ENCODE peak calls at places on chromosomes 7 and 10, in ten cellular contexts. L is IMR-90, S is Panc1, B is cardiac muscle cell, Q is kidney epithelial cell, D is fibroblast of the aortic adventitia, M is endodermal cell, V is RWPE2, O is Calu3, K is thoracic aorta. J is an unnamed sample.

GRCh38 chr10:114372179-114372578 is 32.1 kb downstream of the AFAP1L2 start:
- DNase-seq in O (no peak), K (no peak), V (no peak), Q (no peak), D (no peak), S (no peak), B (no peak), L (no peak), M (no peak), J (no peak)

GRCh38 chr10:30433779-30434272 is at the start of gene MAP3K8:
- DNase-seq in Q (no peak), L (peak; percentile 86), V (peak; percentile 80), S (no peak), M (peak; percentile 96), D (peak; percentile 86), O (peak; percentile 88), K (peak; percentile 83), B (peak; percentile 95), J (peak; percentile 69)

GRCh38 chr10:70193391-70193844 is 23.1 kb upstream of the SAR1A start:
- DNase-seq in K (no peak), S (no peak), Q (no peak), V (no peak), M (no peak), L (no peak), O (no peak), D (peak; percentile 79), B (no peak), J (no peak)

GRCh38 chr7:154409703-154410311 is 357.6 kb downstream of the DPP6 start:
- DNase-seq in L (no peak), Q (no peak), B (peak; percentile 87), V (no peak), O (no peak), K (no peak), M (peak; percentile 85), D (peak; percentile 1), S (no peak), J (no peak)

GRCh38 chr7:50728184-50728583 is 54.5 kb downstream of the GRB10 start:
- DNase-seq in O (no peak), S (no peak), D (peak; percentile 80), L (peak; percentile 63), M (no peak), V (no peak), K (no peak), B (no peak), Q (no peak), J (no peak)

GRCh38 chr7:47534322-47535032 is 47.4 kb downstream of the TNS3 start:
- DNase-seq in S (peak; percentile 80), L (no peak), B (no peak), K (no peak), M (peak; percentile 56), D (no peak), V (no peak), Q (peak; percentile 28), O (peak; percentile 84), J (no peak)

GRCh38 chr10:125575843-125576242 is 107.1 kb downstream of the TEX36 start:
- DNase-seq in M (no peak), O (no peak), Q (no peak), V (no peak), B (no peak), S (no peak), D (no peak), K (no peak), L (no peak), J (no peak)

GRCh38 chr10:102715880-102716279 is 1.4 kb downstream of the SFXN2 start:
- DNase-seq in B (no peak), M (no peak), S (no peak), Q (no peak), K (no peak), L (no peak), O (no peak), D (no peak), V (no peak), J (no peak)

GRCh38 chr10:27614776-27615175 is 110.7 kb downstream of the RAB18 start:
- DNase-seq in M (no peak), L (no peak), Q (no peak), V (no peak), D (no peak), K (no peak), B (no peak), O (no peak), S (no peak), J (no peak)

GRCh38 chr7:33043875-33044718 is 18.5 kb downstream of the NT5C3A start:
- DNase-seq in D (no peak), S (no peak), M (no peak), B (no peak), L (no peak), O (peak; percentile 66), Q (no peak), K (no peak), V (no peak), J (no peak)

GRCh38 chr10:23013581-23014335 is 81.6 kb upstream of the MSRB2 start:
- DNase-seq in B (no peak), S (no peak), V (no peak), O (no peak), Q (no peak), K (no peak), L (no peak), M (no peak), D (no peak), J (no peak)

GRCh38 chr10:114996542-114996941 is 58.5 kb downstream of the TRUB1 start:
- DNase-seq in L (peak; percentile 81), O (no peak), K (no peak), S (no peak), V (no peak), D (no peak), M (no peak), B (no peak), Q (no peak), J (no peak)

GRCh38 chr10:500876-501275 is 188.6 kb downstream of the DIP2C start:
- DNase-seq in L (peak; percentile 59), K (no peak), S (no peak), M (no peak), B (no peak), D (peak; percentile 46), V (no peak), Q (no peak), O (no peak), J (no peak)

GRCh38 chr10:92699518-92700272 is 9.9 kb downstream of the HHEX start:
- DNase-seq in K (no peak), B (peak; percentile 39), D (peak; percentile 30), M (peak; percentile 78), Q (no peak), V (no peak), O (no peak), S (no peak), L (peak; percentile 42), J (no peak)

GRCh38 chr10:108582387-108582786 is 1340.9 kb downstream of the XPNPEP1 start:
- DNase-seq in L (no peak), O (no peak), Q (no peak), V (no peak), S (no peak), D (peak; percentile 62), K (no peak), M (no peak), B (no peak), J (no peak)

GRCh38 chr7:2472744-2473143 is 3.5 kb downstream of the GRIFIN start:
- DNase-seq in D (no peak), B (no peak), L (no peak), O (no peak), M (peak; percentile 53), S (no peak), V (no peak), K (no peak), Q (no peak), J (no peak)

GRCh38 chr10:17787087-17787942 is 21.8 kb upstream of the MRC1 start:
- DNase-seq in S (peak; percentile 91), O (no peak), M (peak; percentile 73), D (peak; percentile 96), Q (peak; percentile 95), B (no peak), K (no peak), L (peak; percentile 97), V (no peak), J (no peak)
- TF ChIP-seq CTCF in S (peak; percentile 26), O (no peak), M (peak; percentile 28), D (no peak), Q (no peak), B (no peak), K (no peak), L (no peak), V (no peak), J (no peak)

DNA sequence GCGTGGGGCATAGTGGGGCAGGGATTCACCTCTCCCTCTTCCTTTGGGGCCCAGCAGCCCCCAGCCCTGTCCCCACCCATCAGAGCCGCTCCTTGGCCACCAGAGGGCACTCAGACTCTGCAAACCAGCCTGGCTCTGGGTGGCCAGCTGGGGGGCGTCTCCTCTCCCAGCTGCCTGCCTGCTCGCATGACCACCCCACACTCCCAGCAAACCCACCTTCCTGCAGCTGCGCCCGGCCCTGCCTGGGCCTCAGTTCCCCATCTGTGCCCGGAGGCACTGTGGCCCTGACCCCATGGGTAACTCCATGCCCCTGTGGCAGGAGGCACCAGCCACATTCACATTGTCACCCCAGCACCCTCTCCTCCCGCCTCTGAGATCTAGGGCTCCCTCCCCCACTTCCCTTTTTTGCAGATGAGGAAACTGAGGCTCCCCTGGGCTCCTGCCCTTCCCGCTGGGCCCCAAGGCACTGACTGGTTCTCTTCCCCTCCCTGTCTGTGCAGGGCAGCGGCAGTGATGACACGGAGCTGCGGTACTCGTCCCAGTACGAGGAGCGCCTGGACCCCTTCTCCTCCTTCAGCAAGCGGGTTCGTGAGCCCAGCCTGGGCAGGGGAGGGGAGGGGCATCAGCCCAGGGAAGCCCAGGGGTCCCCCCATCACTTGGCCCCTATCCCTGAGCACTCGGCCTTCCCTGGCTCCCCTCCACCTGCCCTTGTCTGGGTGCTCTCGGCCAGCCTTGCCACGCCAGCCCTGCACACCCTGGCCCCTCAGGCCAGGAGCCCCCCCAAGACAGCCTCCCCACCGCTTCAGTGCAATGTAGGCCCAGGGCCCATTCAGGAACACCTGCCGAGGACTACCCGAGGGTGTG is 6.9 kb upstream of the SH2B2 start:
- DNase-seq in B (peak; percentile 78), V (no peak), M (peak; percentile 91), Q (no peak), L (peak; percentile 55), K (no peak), O (peak; percentile 56), D (peak; percentile 43), S (peak; percentile 24), J (no peak)
- TF ChIP-seq CTCF in B (peak; percentile 83), V (peak; percentile 84), M (peak; percentile 96), Q (peak; percentile 96), L (peak; percentile 80), K (peak; percentile 76), O (peak; percentile 67), D (peak; percentile 84), S (peak; percentile 96), J (no peak)

DNA sequence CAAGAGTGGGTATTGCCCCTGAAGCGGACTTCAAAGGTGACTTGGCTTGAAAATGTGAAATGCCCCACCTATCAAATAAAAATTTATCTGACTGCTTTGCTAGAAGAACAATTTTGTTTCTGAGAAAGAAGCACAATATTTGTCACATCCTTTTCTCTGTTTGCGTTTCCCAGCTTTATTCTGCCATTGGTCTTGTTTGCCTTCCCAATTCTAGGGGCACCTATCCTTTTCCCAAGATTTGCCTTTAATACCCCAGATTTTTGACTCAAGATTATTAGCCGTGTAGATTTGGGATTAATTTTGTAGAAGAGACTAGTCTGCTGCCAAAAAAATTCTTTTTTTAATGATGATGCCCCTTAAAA is 110.2 kb upstream of the LRGUK start:
- DNase-seq in S (no peak), M (no peak), O (no peak), V (no peak), K (no peak), Q (no peak), B (no peak), L (no peak), D (no peak), J (no peak)
- TF ChIP-seq CTCF in S (peak; percentile 47), M (peak; percentile 30), O (peak; percentile 8), V (peak; percentile 53), K (no peak), Q (no peak), B (no peak), L (no peak), D (no peak), J (no peak)

GRCh38 chr7:97179454-97180104 is 62.1 kb downstream of the SDHAF3 start:
- DNase-seq in M (peak; percentile 75), S (peak; percentile 43), K (no peak), O (peak; percentile 35), D (peak; percentile 79), Q (peak; percentile 18), B (peak; percentile 71), V (no peak), L (peak; percentile 65), J (no peak)
- TF ChIP-seq CTCF in M (peak; percentile 92), S (peak; percentile 87), K (peak; percentile 59), O (peak; percentile 52), D (peak; percentile 83), Q (peak; percentile 82), B (peak; percentile 78), V (peak; percentile 91), L (peak; percentile 68), J (no peak)